ENCODE peak calls at places on chromosomes 6 and 20, in ten cellular contexts. One of them, this sample, is unnamed.

GRCh38 chr6:38573800-38574395 is 65.8 kb downstream of the BTBD9 start:
- DNase-seq in suprapubic skin: no peak
- DNase-seq in A549: no peak
- DNase-seq in HepG2: no peak
- DNase-seq in HCT116: no peak
- DNase-seq in body of pancreas: no peak
- DNase-seq in stomach: no peak
- DNase-seq in breast epithelium: no peak
- DNase-seq in IMR-90: peak
- DNase-seq in Peyer's patch: no peak
- DNase-seq in this sample: no peak

GRCh38 chr6:170222498-170223471 is 68.1 kb downstream of the DLL1 start:
- DNase-seq in suprapubic skin: peak
- DNase-seq in A549: no peak
- DNase-seq in HepG2: no peak
- DNase-seq in HCT116: no peak
- DNase-seq in body of pancreas: no peak
- DNase-seq in stomach: no peak
- DNase-seq in breast epithelium: no peak
- DNase-seq in IMR-90: no peak
- DNase-seq in Peyer's patch: peak
- DNase-seq in this sample: no peak

GRCh38 chr6:52390361-52390727 is 28.4 kb downstream of the PAQR8 start:
- DNase-seq in suprapubic skin: no peak
- DNase-seq in A549: no peak
- DNase-seq in HepG2: peak
- DNase-seq in HCT116: peak
- DNase-seq in body of pancreas: no peak
- DNase-seq in stomach: no peak
- DNase-seq in breast epithelium: no peak
- DNase-seq in IMR-90: peak
- DNase-seq in Peyer's patch: peak
- DNase-seq in this sample: no peak

GRCh38 chr20:24254480-24254879 is 214.9 kb upstream of the SYNDIG1 start:
- DNase-seq in suprapubic skin: no peak
- DNase-seq in A549: no peak
- DNase-seq in HepG2: no peak
- DNase-seq in HCT116: no peak
- DNase-seq in body of pancreas: no peak
- DNase-seq in stomach: no peak
- DNase-seq in breast epithelium: no peak
- DNase-seq in IMR-90: no peak
- DNase-seq in Peyer's patch: no peak
- DNase-seq in this sample: no peak

GRCh38 chr20:62642666-62643520 is 590 bp downstream of the SLCO4A1 start:
- DNase-seq in suprapubic skin: no peak
- DNase-seq in A549: peak
- DNase-seq in HepG2: no peak
- DNase-seq in HCT116: no peak
- DNase-seq in body of pancreas: peak
- DNase-seq in stomach: peak
- DNase-seq in breast epithelium: no peak
- DNase-seq in IMR-90: peak
- DNase-seq in Peyer's patch: peak
- DNase-seq in this sample: no peak

GRCh38 chr6:32668226-32668747 is 1.8 kb upstream of the HLA-DQB1 start:
- DNase-seq in suprapubic skin: no peak
- DNase-seq in A549: no peak
- DNase-seq in HepG2: peak
- DNase-seq in HCT116: peak
- DNase-seq in body of pancreas: peak
- DNase-seq in stomach: peak
- DNase-seq in breast epithelium: no peak
- DNase-seq in IMR-90: peak
- DNase-seq in Peyer's patch: peak
- DNase-seq in this sample: no peak

GRCh38 chr20:44176833-44177533 is 10.0 kb downstream of the JPH2 start:
- DNase-seq in suprapubic skin: peak
- DNase-seq in A549: no peak
- DNase-seq in HepG2: no peak
- DNase-seq in HCT116: no peak
- DNase-seq in body of pancreas: no peak
- DNase-seq in stomach: peak
- DNase-seq in breast epithelium: no peak
- DNase-seq in IMR-90: no peak
- DNase-seq in Peyer's patch: no peak
- DNase-seq in this sample: peak

GRCh38 chr20:3890999-3891929 is 2.1 kb downstream of the PANK2 start:
- DNase-seq in suprapubic skin: no peak
- DNase-seq in A549: no peak
- DNase-seq in HepG2: no peak
- DNase-seq in HCT116: no peak
- DNase-seq in body of pancreas: no peak
- DNase-seq in stomach: no peak
- DNase-seq in breast epithelium: no peak
- DNase-seq in IMR-90: no peak
- DNase-seq in Peyer's patch: peak
- DNase-seq in this sample: no peak

GRCh38 chr6:123777554-123777953 is 26.1 kb upstream of the NKAIN2 start:
- DNase-seq in suprapubic skin: no peak
- DNase-seq in A549: no peak
- DNase-seq in HepG2: no peak
- DNase-seq in HCT116: no peak
- DNase-seq in body of pancreas: no peak
- DNase-seq in stomach: no peak
- DNase-seq in breast epithelium: no peak
- DNase-seq in IMR-90: peak
- DNase-seq in Peyer's patch: no peak
- DNase-seq in this sample: no peak

GRCh38 chr6:42388046-42388445 is 63.7 kb downstream of the TRERF1 start:
- DNase-seq in suprapubic skin: no peak
- DNase-seq in A549: no peak
- DNase-seq in HepG2: no peak
- DNase-seq in HCT116: no peak
- DNase-seq in body of pancreas: no peak
- DNase-seq in stomach: no peak
- DNase-seq in breast epithelium: no peak
- DNase-seq in IMR-90: no peak
- DNase-seq in Peyer's patch: no peak
- DNase-seq in this sample: no peak

GRCh38 chr6:42393339-42393738 is 58.4 kb downstream of the TRERF1 start:
- DNase-seq in suprapubic skin: peak
- DNase-seq in A549: no peak
- DNase-seq in HepG2: no peak
- DNase-seq in HCT116: no peak
- DNase-seq in body of pancreas: peak
- DNase-seq in stomach: peak
- DNase-seq in breast epithelium: no peak
- DNase-seq in IMR-90: no peak
- DNase-seq in Peyer's patch: peak
- DNase-seq in this sample: no peak

GRCh38 chr6:42392871-42393270 is 58.9 kb downstream of the TRERF1 start:
- DNase-seq in suprapubic skin: peak
- DNase-seq in A549: no peak
- DNase-seq in HepG2: no peak
- DNase-seq in HCT116: no peak
- DNase-seq in body of pancreas: no peak
- DNase-seq in stomach: peak
- DNase-seq in breast epithelium: no peak
- DNase-seq in IMR-90: no peak
- DNase-seq in Peyer's patch: no peak
- DNase-seq in this sample: no peak

GRCh38 chr6:42391441-42391840 is 60.3 kb downstream of the TRERF1 start:
- DNase-seq in suprapubic skin: peak
- DNase-seq in A549: no peak
- DNase-seq in HepG2: no peak
- DNase-seq in HCT116: no peak
- DNase-seq in body of pancreas: no peak
- DNase-seq in stomach: peak
- DNase-seq in breast epithelium: no peak
- DNase-seq in IMR-90: no peak
- DNase-seq in Peyer's patch: no peak
- DNase-seq in this sample: no peak

GRCh38 chr6:42390228-42390934 is 61.3 kb downstream of the TRERF1 start:
- DNase-seq in suprapubic skin: peak
- DNase-seq in A549: no peak
- DNase-seq in HepG2: no peak
- DNase-seq in HCT116: no peak
- DNase-seq in body of pancreas: no peak
- DNase-seq in stomach: no peak
- DNase-seq in breast epithelium: no peak
- DNase-seq in IMR-90: no peak
- DNase-seq in Peyer's patch: peak
- DNase-seq in this sample: no peak
- TF ChIP-seq POLR2A in suprapubic skin: no peak
- TF ChIP-seq POLR2A in A549: no peak
- TF ChIP-seq POLR2A in HepG2: no peak
- TF ChIP-seq POLR2A in HCT116: no peak
- TF ChIP-seq POLR2A in body of pancreas: no peak
- TF ChIP-seq POLR2A in stomach: no peak
- TF ChIP-seq POLR2A in breast epithelium: no peak
- TF ChIP-seq POLR2A in IMR-90: no peak
- TF ChIP-seq POLR2A in Peyer's patch: no peak
- TF ChIP-seq POLR2A in this sample: no peak

GRCh38 chr20:20820104-20820503 is 107.7 kb upstream of the RALGAPA2 start:
- DNase-seq in suprapubic skin: no peak
- DNase-seq in A549: peak
- DNase-seq in HepG2: peak
- DNase-seq in HCT116: peak
- DNase-seq in body of pancreas: peak
- DNase-seq in stomach: peak
- DNase-seq in breast epithelium: no peak
- DNase-seq in IMR-90: no peak
- DNase-seq in Peyer's patch: no peak
- DNase-seq in this sample: no peak

GRCh38 chr20:20814685-20815084 is 102.2 kb upstream of the RALGAPA2 start:
- DNase-seq in suprapubic skin: no peak
- DNase-seq in A549: peak
- DNase-seq in HepG2: peak
- DNase-seq in HCT116: no peak
- DNase-seq in body of pancreas: no peak
- DNase-seq in stomach: no peak
- DNase-seq in breast epithelium: no peak
- DNase-seq in IMR-90: no peak
- DNase-seq in Peyer's patch: no peak
- DNase-seq in this sample: no peak

GRCh38 chr20:20812141-20812540 is 99.7 kb upstream of the RALGAPA2 start:
- DNase-seq in suprapubic skin: no peak
- DNase-seq in A549: no peak
- DNase-seq in HepG2: no peak
- DNase-seq in HCT116: no peak
- DNase-seq in body of pancreas: no peak
- DNase-seq in stomach: no peak
- DNase-seq in breast epithelium: no peak
- DNase-seq in IMR-90: no peak
- DNase-seq in Peyer's patch: no peak
- DNase-seq in this sample: no peak

GRCh38 chr20:20816969-20817368 is 104.5 kb upstream of the RALGAPA2 start:
- DNase-seq in suprapubic skin: no peak
- DNase-seq in A549: no peak
- DNase-seq in HepG2: no peak
- DNase-seq in HCT116: no peak
- DNase-seq in body of pancreas: no peak
- DNase-seq in stomach: no peak
- DNase-seq in breast epithelium: no peak
- DNase-seq in IMR-90: no peak
- DNase-seq in Peyer's patch: no peak
- DNase-seq in this sample: no peak

GRCh38 chr20:20815711-20816455 is 103.4 kb upstream of the RALGAPA2 start:
- DNase-seq in suprapubic skin: no peak
- DNase-seq in A549: no peak
- DNase-seq in HepG2: no peak
- DNase-seq in HCT116: no peak
- DNase-seq in body of pancreas: no peak
- DNase-seq in stomach: no peak
- DNase-seq in breast epithelium: no peak
- DNase-seq in IMR-90: no peak
- DNase-seq in Peyer's patch: no peak
- DNase-seq in this sample: no peak
- H3K27ac ChIP-seq in suprapubic skin: no peak
- H3K27ac ChIP-seq in A549: no peak
- H3K27ac ChIP-seq in HepG2: no peak
- H3K27ac ChIP-seq in HCT116: no peak
- H3K27ac ChIP-seq in body of pancreas: no peak
- H3K27ac ChIP-seq in stomach: no peak
- H3K27ac ChIP-seq in breast epithelium: no peak
- H3K27ac ChIP-seq in IMR-90: no peak
- H3K27ac ChIP-seq in Peyer's patch: no peak
- H3K27ac ChIP-seq in this sample: no peak

GRCh38 chr20:38230957-38231785 is 29.4 kb downstream of the KIAA1755 start:
- DNase-seq in suprapubic skin: no peak
- DNase-seq in A549: no peak
- DNase-seq in HepG2: no peak
- DNase-seq in HCT116: no peak
- DNase-seq in body of pancreas: no peak
- DNase-seq in stomach: no peak
- DNase-seq in breast epithelium: no peak
- DNase-seq in IMR-90: peak
- DNase-seq in Peyer's patch: no peak
- DNase-seq in this sample: no peak

GRCh38 chr20:38231786-38232130 is 28.8 kb downstream of the KIAA1755 start:
- DNase-seq in suprapubic skin: no peak
- DNase-seq in A549: no peak
- DNase-seq in HepG2: no peak
- DNase-seq in HCT116: no peak
- DNase-seq in body of pancreas: no peak
- DNase-seq in stomach: no peak
- DNase-seq in breast epithelium: no peak
- DNase-seq in IMR-90: peak
- DNase-seq in Peyer's patch: no peak
- DNase-seq in this sample: no peak

GRCh38 chr20:38229376-38230252 is 30.9 kb downstream of the KIAA1755 start:
- DNase-seq in suprapubic skin: no peak
- DNase-seq in A549: no peak
- DNase-seq in HepG2: peak
- DNase-seq in HCT116: no peak
- DNase-seq in body of pancreas: no peak
- DNase-seq in stomach: no peak
- DNase-seq in breast epithelium: no peak
- DNase-seq in IMR-90: no peak
- DNase-seq in Peyer's patch: no peak
- DNase-seq in this sample: peak

GRCh38 chr20:38228436-38228835 is 32.1 kb downstream of the KIAA1755 start:
- DNase-seq in suprapubic skin: no peak
- DNase-seq in A549: peak
- DNase-seq in HepG2: no peak
- DNase-seq in HCT116: no peak
- DNase-seq in body of pancreas: no peak
- DNase-seq in stomach: no peak
- DNase-seq in breast epithelium: no peak
- DNase-seq in IMR-90: no peak
- DNase-seq in Peyer's patch: no peak
- DNase-seq in this sample: no peak

GRCh38 chr20:38230253-38230551 is 30.3 kb downstream of the KIAA1755 start:
- DNase-seq in suprapubic skin: no peak
- DNase-seq in A549: no peak
- DNase-seq in HepG2: no peak
- DNase-seq in HCT116: no peak
- DNase-seq in body of pancreas: no peak
- DNase-seq in stomach: no peak
- DNase-seq in breast epithelium: no peak
- DNase-seq in IMR-90: no peak
- DNase-seq in Peyer's patch: no peak
- DNase-seq in this sample: no peak
- TF ChIP-seq POLR2A in suprapubic skin: no peak
- TF ChIP-seq POLR2A in A549: no peak
- TF ChIP-seq POLR2A in HepG2: no peak
- TF ChIP-seq POLR2A in HCT116: no peak
- TF ChIP-seq POLR2A in body of pancreas: no peak
- TF ChIP-seq POLR2A in stomach: no peak
- TF ChIP-seq POLR2A in breast epithelium: no peak
- TF ChIP-seq POLR2A in IMR-90: no peak
- TF ChIP-seq POLR2A in Peyer's patch: no peak
- TF ChIP-seq POLR2A in this sample: no peak

GRCh38 chr20:42742926-42743325 is 446.8 kb downstream of the PTPRT start:
- DNase-seq in suprapubic skin: no peak
- DNase-seq in A549: no peak
- DNase-seq in HepG2: no peak
- DNase-seq in HCT116: no peak
- DNase-seq in body of pancreas: no peak
- DNase-seq in stomach: no peak
- DNase-seq in breast epithelium: no peak
- DNase-seq in IMR-90: no peak
- DNase-seq in Peyer's patch: no peak
- DNase-seq in this sample: no peak
- H3K27ac ChIP-seq in suprapubic skin: no peak
- H3K27ac ChIP-seq in A549: no peak
- H3K27ac ChIP-seq in HepG2: no peak
- H3K27ac ChIP-seq in HCT116: no peak
- H3K27ac ChIP-seq in body of pancreas: no peak
- H3K27ac ChIP-seq in stomach: no peak
- H3K27ac ChIP-seq in breast epithelium: no peak
- H3K27ac ChIP-seq in IMR-90: no peak
- H3K27ac ChIP-seq in Peyer's patch: no peak
- H3K27ac ChIP-seq in this sample: no peak